ENCODE peak calls at places on chromosomes 16 and 17, in six cellular contexts. G is hepatocyte, B is esophagus muscularis mucosa, C is left ventricle myocardium inferior, Y is pancreas, V is spleen. T is an unnamed sample.

GRCh38 chr17:72139213-72139612 is 18.4 kb downstream of the SOX9 start:
- DNase-seq in G (no peak), B (no peak), C (no peak), Y (no peak), V (no peak), T (no peak)

GRCh38 chr17:83173997-83174858 is 94.8 kb downstream of the METRNL start:
- DNase-seq in G (peak; percentile 68), B (no peak), C (no peak), Y (peak; percentile 21), V (peak; percentile 72), T (no peak)

GRCh38 chr17:19867094-19867653 is 562 bp downstream of the ULK2 start:
- DNase-seq in G (peak; percentile 84), B (no peak), C (peak; percentile 76), Y (peak; percentile 63), V (peak; percentile 89), T (peak; percentile 72)

GRCh38 chr17:64256913-64257807 is 5.9 kb downstream of the TEX2 start:
- DNase-seq in G (no peak), B (no peak), C (no peak), Y (no peak), V (no peak), T (no peak)

GRCh38 chr17:49922095-49922494 is 46.9 kb upstream of the DLX4 start:
- DNase-seq in G (no peak), B (no peak), C (no peak), Y (no peak), V (no peak), T (no peak)

GRCh38 chr16:85416267-85417109 is 196.6 kb upstream of the GSE1 start:
- DNase-seq in G (peak; percentile 67), B (no peak), C (peak; percentile 60), Y (peak; percentile 86), V (peak; percentile 93), T (peak; percentile 45)

GRCh38 chr16:73066927-73067670 is 19.2 kb upstream of the ZFHX3 start:
- DNase-seq in G (peak; percentile 28), B (no peak), C (no peak), Y (no peak), V (no peak), T (no peak)

GRCh38 chr17:75010683-75011406 is 1.6 kb upstream of the MRPL58 start:
- DNase-seq in G (peak; percentile 76), B (no peak), C (peak; percentile 54), Y (peak; percentile 51), V (no peak), T (peak; percentile 81)

GRCh38 chr17:79849953-79850352 is 10.7 kb upstream of the CBX4 start:
- DNase-seq in G (peak; percentile 36), B (no peak), C (no peak), Y (no peak), V (no peak), T (no peak)

GRCh38 chr16:8832383-8833100 is 34.9 kb downstream of the PMM2 start:
- DNase-seq in G (no peak), B (no peak), C (no peak), Y (no peak), V (no peak), T (no peak)

GRCh38 chr17:81923302-81924260 is 4.0 kb downstream of the MAFG start:
- DNase-seq in G (peak; percentile 93), B (no peak), C (peak; percentile 75), Y (no peak), V (peak; percentile 92), T (peak; percentile 66)

GRCh38 chr17:75830168-75831031 is 13.8 kb downstream of the UNC13D start:
- DNase-seq in G (no peak), B (no peak), C (no peak), Y (no peak), V (no peak), T (no peak)

GRCh38 chr16:78294538-78295225 is 195.2 kb downstream of the WWOX start:
- DNase-seq in G (no peak), B (no peak), C (no peak), Y (no peak), V (no peak), T (no peak)

GRCh38 chr16:16025214-16025968 is 76.0 kb downstream of the ABCC1 start:
- DNase-seq in G (no peak), B (no peak), C (no peak), Y (no peak), V (no peak), T (no peak)

GRCh38 chr16:28992496-28992895 is 7.6 kb downstream of the LAT start:
- DNase-seq in G (no peak), B (no peak), C (no peak), Y (no peak), V (no peak), T (no peak)

GRCh38 chr17:68572138-68572842 is 28.9 kb downstream of the FAM20A start:
- DNase-seq in G (no peak), B (no peak), C (no peak), Y (no peak), V (no peak), T (no peak)

GRCh38 chr17:50036455-50037320 is 19.2 kb upstream of the ITGA3 start:
- DNase-seq in G (peak; percentile 44), B (no peak), C (no peak), Y (no peak), V (peak; percentile 36), T (no peak)

GRCh38 chr17:46935658-46936266 is 12.8 kb downstream of the GOSR2 start:
- DNase-seq in G (peak; percentile 26), B (no peak), C (no peak), Y (no peak), V (no peak), T (no peak)

GRCh38 chr16:84643180-84643583 is 5.1 kb upstream of the KLHL36 start:
- DNase-seq in G (peak; percentile 66), B (no peak), C (peak; percentile 76), Y (no peak), V (no peak), T (peak; percentile 65)

GRCh38 chr17:80761421-80761871 is 216.8 kb downstream of the RPTOR start:
- DNase-seq in G (peak; percentile 31), B (no peak), C (no peak), Y (no peak), V (no peak), T (no peak)

GRCh38 chr17:76251478-76252039 is 11.3 kb upstream of the RNF157 start:
- DNase-seq in G (no peak), B (no peak), C (no peak), Y (no peak), V (no peak), T (no peak)

GRCh38 chr17:67862614-67863217 is 37.4 kb downstream of the BPTF start:
- DNase-seq in G (no peak), B (no peak), C (no peak), Y (no peak), V (no peak), T (no peak)

GRCh38 chr17:6305613-6306360 is 129.1 kb downstream of the AIPL1 start:
- DNase-seq in G (no peak), B (no peak), C (no peak), Y (no peak), V (no peak), T (no peak)

DNA sequence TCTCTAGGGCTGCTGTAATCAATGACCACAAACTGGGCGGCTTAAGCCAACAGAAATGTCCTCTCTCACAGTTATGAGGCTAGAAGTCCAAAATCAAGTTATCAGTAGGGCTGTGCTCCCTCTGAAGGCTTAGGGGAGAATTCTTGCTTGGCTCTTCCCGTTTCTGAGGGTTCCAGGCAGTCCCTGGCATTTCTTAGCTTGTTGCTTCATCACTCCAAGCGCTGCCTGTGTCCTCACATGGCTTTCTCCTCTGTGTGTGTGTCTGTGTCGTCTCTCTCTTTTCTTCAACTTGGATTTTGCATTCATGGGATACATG is 13.7 kb upstream of the CDC42EP4 start:
- DNase-seq in G (peak; percentile 76), B (peak; percentile 90), C (no peak), Y (no peak), V (no peak), T (no peak)
- TF ChIP-seq CTCF in G (peak; percentile 23), B (peak; percentile 7), C (peak; percentile 27), Y (no peak), V (no peak), T (no peak)

GRCh38 chr17:45231481-45232116 is 9.9 kb downstream of the FMNL1 start:
- DNase-seq in G (no peak), B (no peak), C (no peak), Y (no peak), V (peak; percentile 85), T (peak; percentile 39)
- TF ChIP-seq CTCF in G (peak; percentile 29), B (no peak), C (peak; percentile 42), Y (no peak), V (peak; percentile 48), T (peak; percentile 11)

GRCh38 chr17:880871-881269 is 98.7 kb downstream of the NXN start:
- DNase-seq in G (no peak), B (no peak), C (no peak), Y (no peak), V (no peak), T (no peak)
- TF ChIP-seq CTCF in G (no peak), B (no peak), C (no peak), Y (no peak), V (no peak), T (no peak)

GRCh38 chr16:64585367-64585766 is 536.5 kb downstream of the CDH11 start:
- DNase-seq in G (no peak), B (no peak), C (no peak), Y (no peak), V (no peak), T (no peak)
- TF ChIP-seq CTCF in G (no peak), B (no peak), C (no peak), Y (no peak), V (no peak), T (no peak)

DNA sequence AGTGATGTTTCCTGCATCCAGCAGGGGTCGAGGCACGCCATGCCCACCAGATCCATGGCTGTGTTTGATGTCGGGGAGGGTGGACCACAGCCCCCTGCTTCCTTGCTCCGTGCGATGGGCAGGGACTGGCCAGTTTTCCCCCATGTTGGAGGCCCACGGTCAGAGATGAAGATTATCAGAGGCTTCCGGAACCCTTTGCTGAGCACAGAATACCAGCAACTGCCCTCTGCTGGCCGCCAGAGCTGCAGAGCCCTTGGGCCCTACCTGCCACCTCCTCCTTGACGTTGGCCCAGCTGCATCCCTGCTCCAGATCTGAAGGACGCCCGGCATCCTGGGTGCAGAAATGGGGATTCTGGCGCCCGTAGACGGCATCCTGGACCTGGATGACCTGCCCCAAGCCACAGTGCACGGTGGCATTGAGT is 23.7 kb upstream of the BCO1 start:
- DNase-seq in G (no peak), B (no peak), C (no peak), Y (no peak), V (no peak), T (no peak)
- TF ChIP-seq CTCF in G (peak; percentile 24), B (no peak), C (peak; percentile 47), Y (no peak), V (no peak), T (peak; percentile 30)

DNA sequence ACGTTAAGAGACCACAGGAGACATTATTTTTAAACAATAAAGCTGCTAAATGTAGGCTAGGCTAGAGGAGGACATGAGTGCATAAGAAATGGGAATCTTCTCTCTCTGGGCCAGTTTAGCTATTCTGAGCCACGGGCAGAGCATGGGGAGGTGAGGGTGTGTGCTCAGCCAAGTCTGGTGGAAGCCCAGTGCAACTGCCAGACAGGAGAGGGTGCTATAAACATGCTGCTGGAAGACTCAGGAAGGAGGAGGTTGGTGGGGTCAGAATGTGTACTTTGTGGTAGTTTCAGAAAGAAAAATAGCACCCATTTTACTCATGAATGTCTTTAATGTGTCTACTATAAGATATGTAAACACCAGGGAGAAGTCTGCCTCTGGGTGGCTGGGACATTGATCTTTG is 5.9 kb upstream of the SDK2 start:
- DNase-seq in G (peak; percentile 58), B (no peak), C (no peak), Y (no peak), V (no peak), T (no peak)
- TF ChIP-seq CTCF in G (peak; percentile 55), B (no peak), C (peak; percentile 53), Y (no peak), V (peak; percentile 31), T (peak; percentile 34)